ENCODE peak calls at places on chromosomes 13 and 19, in ten cellular contexts. D is GM12878, E is H9, R is AG09309, N is lower lobe of right lung, L is endodermal cell, P is hepatocyte, U is neural crest cell, C is thyroid gland, T is tibial nerve. V is an unnamed sample.

GRCh38 chr13:37175996-37176395 is 70.5 kb upstream of the CSNK1A1L start:
- DNase-seq in D (no peak), E (no peak), R (peak), N (no peak), L (no peak), P (peak), U (no peak), C (no peak), T (no peak), V (no peak)

GRCh38 chr13:31485183-31485582 is 254.1 kb upstream of the RXFP2 start:
- DNase-seq in D (no peak), E (no peak), R (no peak), N (no peak), L (no peak), P (peak), U (no peak), C (no peak), T (no peak), V (no peak)

GRCh38 chr13:53150568-53150967 is 122.0 kb downstream of the OLFM4 start:
- DNase-seq in D (no peak), E (no peak), R (no peak), N (no peak), L (no peak), P (peak), U (no peak), C (no peak), T (no peak), V (no peak)

GRCh38 chr19:5562280-5562679 is 5.5 kb downstream of the TINCR start:
- DNase-seq in D (no peak), E (no peak), R (no peak), N (no peak), L (no peak), P (no peak), U (no peak), C (no peak), T (no peak), V (no peak)

GRCh38 chr13:20671789-20672188 is 31.7 kb upstream of the IL17D start:
- DNase-seq in D (no peak), E (no peak), R (no peak), N (no peak), L (no peak), P (no peak), U (no peak), C (no peak), T (no peak), V (no peak)

GRCh38 chr13:114001331-114002008 is 27.6 kb upstream of the C13orf46 start:
- DNase-seq in D (no peak), E (no peak), R (no peak), N (peak), L (no peak), P (no peak), U (no peak), C (no peak), T (no peak), V (peak)

GRCh38 chr19:17946965-17947784 is 14.4 kb downstream of the CCDC124 start:
- DNase-seq in D (no peak), E (peak), R (no peak), N (no peak), L (no peak), P (no peak), U (peak), C (no peak), T (no peak), V (no peak)

GRCh38 chr19:33559996-33560395 is 38.4 kb upstream of the PEPD start:
- DNase-seq in D (no peak), E (no peak), R (no peak), N (no peak), L (no peak), P (no peak), U (no peak), C (no peak), T (no peak), V (peak)

DNA sequence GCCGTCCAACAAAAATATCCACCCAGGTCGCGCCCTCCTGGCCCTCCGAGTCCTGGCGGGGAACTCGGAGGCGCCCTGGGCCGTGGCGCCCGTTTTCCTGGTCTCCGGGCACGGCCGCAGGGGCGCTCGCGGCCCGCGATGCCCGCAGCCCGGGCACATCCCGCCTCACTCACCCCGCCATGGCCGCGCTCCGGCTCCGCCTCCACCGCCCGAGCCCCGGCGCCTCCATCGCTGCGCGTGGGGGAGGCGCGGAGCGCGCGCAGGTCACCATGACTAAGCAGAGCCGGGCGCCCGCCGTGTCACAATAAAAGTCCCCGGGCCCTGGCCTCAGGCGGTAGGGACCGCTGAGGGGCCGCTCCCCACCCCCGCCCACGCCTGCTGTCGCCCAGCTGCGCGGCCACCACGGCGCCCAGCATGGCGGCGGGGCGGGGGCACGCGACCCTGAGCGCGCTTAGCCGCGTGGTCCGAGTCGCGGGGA is 593 bp downstream of the KEAP1 start:
- DNase-seq in D (peak), E (peak), R (peak), N (peak), L (peak), P (peak), U (peak), C (peak), T (peak), V (peak)
- TF ChIP-seq CTCF in D (no peak), E (no peak), R (peak), N (no peak), L (no peak), P (peak), U (no peak), C (no peak), T (peak), V (peak)

GRCh38 chr19:45200614-45201013 is 22.0 kb downstream of the BLOC1S3 start:
- DNase-seq in D (no peak), E (peak), R (no peak), N (no peak), L (peak), P (no peak), U (peak), C (no peak), T (no peak), V (no peak)
- TF ChIP-seq CTCF in D (no peak), E (peak), R (peak), N (peak), L (peak), P (peak), U (peak), C (no peak), T (peak), V (peak)

DNA sequence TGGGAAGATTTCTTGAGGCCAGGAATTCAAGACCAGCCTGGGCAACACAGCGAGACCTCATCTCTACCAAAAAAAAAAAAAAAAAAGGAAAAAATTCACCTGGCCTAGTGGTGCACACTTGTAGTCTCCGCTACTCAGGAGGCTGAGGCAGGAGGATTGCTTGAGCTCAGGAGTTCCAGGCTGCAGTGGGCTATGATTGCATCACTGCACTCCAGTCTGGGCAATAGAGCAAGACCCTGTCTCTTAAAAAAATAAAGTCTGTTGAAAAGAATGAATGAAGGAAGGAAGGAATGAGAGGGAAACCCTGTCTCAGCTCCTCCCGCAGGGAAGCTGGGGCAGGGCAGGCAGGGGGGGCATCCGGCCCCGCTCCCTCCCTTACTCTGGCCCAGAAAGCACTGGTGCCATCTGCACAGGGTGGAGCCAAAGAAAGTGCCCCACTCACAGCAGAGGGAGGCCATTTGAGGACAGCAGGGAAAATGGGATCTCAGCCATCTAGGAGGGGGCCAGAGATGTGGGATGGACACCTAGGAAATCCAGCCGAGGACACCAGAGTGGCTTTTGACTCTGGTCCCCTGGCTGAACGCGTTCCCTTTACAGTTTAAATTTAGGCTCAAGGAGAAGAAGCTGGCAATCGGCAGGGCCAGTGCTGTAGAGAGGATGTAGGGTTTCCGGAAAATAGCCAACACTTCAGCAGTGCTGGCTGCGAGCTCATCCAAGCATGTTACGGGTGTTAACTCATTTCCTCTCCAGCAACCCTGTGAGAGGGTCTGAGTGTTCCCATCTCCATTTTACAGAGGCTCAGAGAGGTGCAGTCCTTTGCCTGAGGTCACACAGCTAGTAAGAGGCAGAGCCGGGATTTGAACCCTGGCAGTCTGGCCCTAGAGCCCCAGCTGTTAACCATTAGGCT is 3.6 kb upstream of the HPN start:
- DNase-seq in D (peak), E (no peak), R (no peak), N (no peak), L (no peak), P (no peak), U (no peak), C (peak), T (no peak), V (no peak)
- TF ChIP-seq CTCF in D (no peak), E (no peak), R (no peak), N (no peak), L (no peak), P (no peak), U (no peak), C (no peak), T (no peak), V (no peak)

GRCh38 chr13:27172495-27172842 is 858 bp upstream of the USP12 start:
- DNase-seq in D (no peak), E (no peak), R (no peak), N (no peak), L (no peak), P (no peak), U (no peak), C (no peak), T (no peak), V (no peak)

GRCh38 chr13:27171830-27172494 is 351 bp upstream of the USP12 start:
- DNase-seq in D (no peak), E (peak), R (peak), N (peak), L (peak), P (peak), U (peak), C (peak), T (peak), V (peak)

GRCh38 chr13:27170221-27170520 is 1.4 kb downstream of the USP12 start:
- DNase-seq in D (no peak), E (no peak), R (no peak), N (no peak), L (no peak), P (no peak), U (no peak), C (no peak), T (no peak), V (no peak)

GRCh38 chr13:27170521-27171243 is 929 bp downstream of the USP12 start:
- DNase-seq in D (no peak), E (peak), R (no peak), N (peak), L (peak), P (peak), U (peak), C (peak), T (no peak), V (no peak)

GRCh38 chr13:27171244-27171829 is at the start of gene USP12:
- DNase-seq in D (no peak), E (peak), R (no peak), N (peak), L (peak), P (peak), U (peak), C (no peak), T (no peak), V (no peak)
- TF ChIP-seq CTCF in D (peak), E (no peak), R (peak), N (no peak), L (peak), P (peak), U (peak), C (no peak), T (peak), V (peak)

GRCh38 chr19:2618611-2619010 is 83.9 kb downstream of the GNG7 start:
- DNase-seq in D (no peak), E (no peak), R (peak), N (peak), L (no peak), P (no peak), U (no peak), C (peak), T (no peak), V (no peak)
- TF ChIP-seq CTCF in D (no peak), E (no peak), R (no peak), N (no peak), L (no peak), P (no peak), U (no peak), C (no peak), T (no peak), V (no peak)

GRCh38 chr13:47420012-47420411 is 523.2 kb upstream of the HTR2A start:
- DNase-seq in D (no peak), E (no peak), R (no peak), N (no peak), L (no peak), P (no peak), U (no peak), C (no peak), T (no peak), V (no peak)
- TF ChIP-seq CTCF in D (no peak), E (no peak), R (peak), N (no peak), L (peak), P (peak), U (no peak), C (no peak), T (no peak), V (peak)

DNA sequence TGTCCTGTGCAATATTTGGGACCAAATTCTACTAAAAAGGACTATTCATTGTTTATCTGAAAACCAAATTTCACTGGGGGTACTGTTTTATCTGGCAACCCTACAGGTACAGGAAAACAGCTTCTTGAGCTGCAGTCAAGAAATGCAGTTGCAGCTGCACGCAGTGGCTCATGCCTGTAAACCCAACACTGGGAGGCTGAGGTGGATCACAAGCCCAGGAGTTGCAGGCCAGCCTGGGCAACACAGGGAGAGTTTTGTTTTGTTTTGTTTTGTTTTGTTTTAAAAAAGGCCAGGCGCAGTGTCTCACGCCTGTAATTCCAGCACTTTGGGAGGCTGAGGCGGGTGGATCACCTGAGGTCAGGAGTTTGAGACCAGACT is 11.6 kb upstream of the ZSCAN1 start:
- DNase-seq in D (no peak), E (no peak), R (no peak), N (no peak), L (no peak), P (no peak), U (no peak), C (no peak), T (no peak), V (no peak)
- TF ChIP-seq CTCF in D (no peak), E (no peak), R (no peak), N (no peak), L (no peak), P (no peak), U (no peak), C (no peak), T (no peak), V (peak)